ENCODE peak calls at places on chromosomes 12 and 14, in six cellular contexts. D is HCT116, N is K562, Z is GM12878, M is HepG2, K is SK-N-SH. I is an unnamed sample.

GRCh38 chr12:96044017-96044985 is 8.9 kb upstream of the LTA4H start:
- DNase-seq in M (no peak), N (no peak), K (no peak), D (no peak), Z (no peak), I (no peak)

GRCh38 chr12:57152408-57153038 is 5.1 kb upstream of the LRP1-AS start:
- DNase-seq in N (no peak), D (no peak), M (no peak), Z (no peak), K (no peak), I (no peak)

GRCh38 chr14:58243790-58244555 is 670 bp upstream of the PSMA3 start:
- DNase-seq in M (peak), D (peak), N (peak), Z (no peak), K (no peak), I (no peak)

GRCh38 chr14:87896393-87897380 is 96.3 kb downstream of the GALC start:
- DNase-seq in M (peak), Z (no peak), K (peak), N (peak), D (peak), I (peak)

GRCh38 chr12:131641315-131641714 is 69.6 kb upstream of the SFSWAP start:
- DNase-seq in M (no peak), D (no peak), K (no peak), N (no peak), Z (no peak), I (no peak)

GRCh38 chr14:56333361-56334279 is 215.4 kb downstream of the PELI2 start:
- DNase-seq in K (no peak), M (peak), D (no peak), N (peak), Z (no peak), I (no peak)

GRCh38 chr12:132523576-132524331 is 33.8 kb downstream of the FBRSL1 start:
- DNase-seq in D (no peak), N (peak), K (peak), Z (no peak), M (peak), I (peak)

GRCh38 chr12:124392991-124393790 is 98.3 kb downstream of the RFLNA start:
- DNase-seq in Z (no peak), D (no peak), K (peak), N (no peak), M (no peak), I (no peak)

GRCh38 chr14:105335735-105336476 is 21.4 kb downstream of the PACS2 start:
- DNase-seq in D (no peak), K (no peak), M (no peak), N (no peak), Z (no peak), I (no peak)

GRCh38 chr12:89932950-89933349 is 224.3 kb upstream of the ATP2B1 start:
- DNase-seq in M (no peak), Z (no peak), D (no peak), N (no peak), K (no peak), I (no peak)

DNA sequence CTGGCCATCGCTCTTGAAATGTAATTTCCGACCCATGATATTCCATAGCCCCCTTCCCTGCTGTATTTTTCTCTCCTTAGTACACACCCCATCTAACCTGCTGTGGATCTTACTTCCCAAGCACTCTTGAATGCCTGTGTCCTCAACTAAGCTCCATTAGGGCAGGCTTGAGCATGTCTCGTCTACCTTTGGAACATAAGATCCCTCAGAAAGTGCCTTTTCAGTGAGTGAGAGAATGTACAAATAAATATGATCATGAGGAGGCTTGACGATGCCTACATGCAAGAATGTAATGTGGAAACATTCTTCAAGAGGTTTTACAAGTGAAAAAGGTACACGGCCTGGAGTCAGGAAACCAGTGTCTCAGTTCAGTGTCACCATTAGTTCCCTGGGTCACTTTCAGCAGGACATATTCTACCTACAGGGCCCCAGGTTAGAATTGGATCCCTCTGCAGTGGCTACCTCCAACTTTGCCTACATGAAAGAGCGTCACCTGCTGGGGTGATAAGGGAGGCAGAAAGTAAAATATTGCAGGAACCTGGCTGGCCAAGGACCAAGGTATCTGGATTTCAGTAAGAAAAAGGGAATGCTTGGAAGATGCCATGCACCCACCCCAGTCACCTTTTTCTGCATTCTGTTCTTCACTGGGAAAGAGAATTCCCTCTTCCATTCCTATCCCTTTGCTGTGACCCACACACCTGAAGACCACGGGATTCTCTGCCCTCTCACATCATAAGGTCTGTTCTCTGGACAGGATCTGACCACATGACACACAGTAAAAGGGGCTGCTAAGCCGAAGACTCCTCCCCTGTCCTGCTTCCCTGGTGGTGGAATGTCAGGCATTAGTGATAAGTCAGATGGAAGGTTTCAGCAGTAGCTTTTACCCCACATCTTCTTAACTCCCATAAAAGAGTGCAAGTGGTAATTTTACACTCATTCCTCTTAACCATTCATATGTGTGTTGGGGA is 24.6 kb upstream of the SERPINA1 start:
- DNase-seq in M (peak), N (no peak), D (no peak), Z (no peak), K (no peak), I (no peak)
- TF ChIP-seq REST in M (no peak), N (no peak), D (no peak), Z (no peak), K (no peak), I (no peak)

GRCh38 chr14:78131616-78132015 is 38.6 kb upstream of the NRXN3 start:
- DNase-seq in D (no peak), N (no peak), K (no peak), M (no peak), Z (no peak), I (no peak)
- TF ChIP-seq SIN3A in D (no peak), N (no peak), K (no peak), M (no peak), Z (no peak), I (no peak)

DNA sequence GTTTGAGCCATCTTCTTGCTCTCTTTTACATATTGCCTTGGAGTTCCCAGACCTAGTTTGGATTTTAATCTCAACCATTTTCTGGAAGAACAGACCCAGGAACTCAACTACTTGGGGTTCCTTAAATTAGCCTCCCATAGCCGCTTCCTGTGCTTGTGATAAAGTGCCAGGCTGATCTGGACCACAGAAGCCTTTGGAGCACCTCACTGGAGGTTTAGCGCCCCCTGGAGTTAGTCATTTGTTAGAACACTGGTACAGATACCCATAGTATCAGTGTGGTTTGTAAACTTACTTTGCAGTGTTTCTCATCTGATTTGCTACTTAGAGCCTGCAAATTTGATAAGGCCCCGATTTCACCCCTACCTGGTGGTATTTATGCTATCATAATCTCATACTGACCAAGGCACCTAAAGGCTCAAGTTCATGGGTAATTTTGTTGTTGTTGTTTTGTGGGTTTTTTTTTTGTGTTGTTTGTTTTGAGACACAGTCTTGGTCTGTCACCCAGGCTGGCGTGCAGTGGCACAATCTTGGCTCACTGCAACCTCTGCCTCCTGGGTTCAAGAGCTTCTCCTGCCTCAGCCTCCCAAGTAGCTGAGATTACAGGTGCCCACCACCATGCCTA is 3.7 kb downstream of the UNC119B start:
- DNase-seq in M (peak), K (peak), D (peak), N (peak), Z (peak), I (peak)
- TF ChIP-seq REST in M (no peak), K (no peak), D (no peak), N (no peak), Z (no peak), I (no peak)

GRCh38 chr12:45535610-45536180 is 193.8 kb upstream of the ARID2 start:
- DNase-seq in N (no peak), Z (no peak), M (no peak), D (no peak), K (no peak), I (no peak)

GRCh38 chr12:45540661-45541341 is 188.7 kb upstream of the ARID2 start:
- DNase-seq in K (peak), D (no peak), M (no peak), N (no peak), Z (no peak), I (no peak)

GRCh38 chr12:45532113-45532512 is 197.4 kb upstream of the ARID2 start:
- DNase-seq in M (no peak), K (no peak), N (no peak), D (no peak), Z (no peak), I (no peak)

GRCh38 chr12:45536254-45536653 is 193.3 kb upstream of the ARID2 start:
- DNase-seq in D (no peak), M (no peak), N (no peak), K (no peak), Z (no peak), I (no peak)
- TF ChIP-seq SIN3A in D (no peak), M (no peak), N (no peak), K (no peak), Z (no peak), I (no peak)